ENCODE peak calls at places on chromosomes 16 and 17, in four cellular contexts. U is HepG2, O is GM12878, H is A549. S is an unnamed sample.

GRCh38 chr17:35849469-35850348 is 19.0 kb downstream of the HEATR9 start:
- DNase-seq in U (peak), O (peak), H (peak), S (peak)

GRCh38 chr16:81451753-81452680 is 7.4 kb downstream of the CMIP start:
- DNase-seq in U (peak), O (no peak), H (no peak), S (no peak)

GRCh38 chr16:80466024-80466986 is 74.5 kb upstream of the DYNLRB2 start:
- DNase-seq in U (peak), O (peak), H (peak), S (peak)

GRCh38 chr17:81329927-81330883 is 35.1 kb upstream of the SLC38A10 start:
- DNase-seq in U (peak), O (no peak), H (peak), S (no peak)

GRCh38 chr17:76681222-76682137 is 29.3 kb downstream of the MXRA7 start:
- DNase-seq in U (peak), O (no peak), H (peak), S (peak)

GRCh38 chr16:57480127-57480753 is 6.1 kb downstream of the DOK4 start:
- DNase-seq in U (peak), O (no peak), H (peak), S (peak)

GRCh38 chr17:76772842-76773521 is 35.1 kb downstream of the MFSD11 start:
- DNase-seq in U (peak), O (no peak), H (peak), S (no peak)

GRCh38 chr17:46108550-46109110 is 84.6 kb downstream of the KANSL1 start:
- DNase-seq in U (peak), O (no peak), H (no peak), S (no peak)

GRCh38 chr17:252456-252855 is 71.0 kb upstream of the DOC2B start:
- DNase-seq in U (no peak), O (no peak), H (no peak), S (no peak)

GRCh38 chr17:82709024-82709675 is 7.4 kb upstream of the FN3KRP start:
- DNase-seq in U (no peak), O (no peak), H (no peak), S (peak)

GRCh38 chr16:16120382-16121184 is 102.7 kb downstream of the ABCC6 start:
- DNase-seq in U (no peak), O (no peak), H (no peak), S (peak)

GRCh38 chr16:86150646-86151371 is 251.8 kb downstream of the IRF8 start:
- DNase-seq in U (no peak), O (no peak), H (no peak), S (no peak)

GRCh38 chr16:86156155-86156554 is 257.2 kb downstream of the IRF8 start:
- DNase-seq in U (no peak), O (no peak), H (no peak), S (no peak)

GRCh38 chr16:86145669-86146068 is 246.7 kb downstream of the IRF8 start:
- DNase-seq in U (no peak), O (no peak), H (no peak), S (no peak)

DNA sequence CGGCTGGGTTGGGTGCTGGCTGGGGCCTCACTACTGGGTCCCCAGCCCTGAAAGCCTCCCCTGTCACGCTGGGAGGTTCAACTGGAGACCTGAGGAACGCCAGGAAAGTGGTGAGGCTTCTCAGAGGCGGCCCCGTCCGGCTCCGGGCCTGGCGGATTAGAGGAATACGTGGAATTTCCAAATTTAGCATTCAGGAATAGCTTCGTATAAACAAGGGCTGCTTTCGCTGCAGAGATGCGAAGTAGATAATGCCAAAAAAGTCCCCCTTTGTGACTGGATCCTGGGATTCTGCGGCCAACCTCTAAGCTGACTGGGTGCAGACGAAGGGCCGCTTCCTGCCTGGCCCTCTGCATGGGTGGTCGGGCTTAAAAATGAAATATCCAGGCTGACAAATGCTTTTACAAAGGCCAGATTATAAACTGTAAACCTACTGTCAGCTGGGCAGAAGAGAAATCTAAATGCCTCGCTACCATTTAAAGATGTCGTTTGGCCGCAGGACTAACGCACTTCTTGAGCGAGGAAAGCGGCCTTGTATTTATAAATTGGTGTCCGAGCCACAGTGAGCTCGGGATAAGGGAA is 252.5 kb downstream of the IRF8 start:
- DNase-seq in U (no peak), O (no peak), H (no peak), S (no peak)
- TF ChIP-seq CHD4 in U (no peak), O (no peak), H (no peak), S (no peak)

GRCh38 chr16:73483934-73484712 is 436.2 kb upstream of the ZFHX3 start:
- DNase-seq in U (no peak), O (no peak), H (no peak), S (no peak)
- TF ChIP-seq CHD4 in U (no peak), O (no peak), H (no peak), S (no peak)

GRCh38 chr17:28472871-28473497 is 460 bp upstream of the SLC13A2 start:
- DNase-seq in U (no peak), O (no peak), H (no peak), S (no peak)

GRCh38 chr17:28476076-28476475 is 2.6 kb downstream of the SLC13A2 start:
- DNase-seq in U (no peak), O (no peak), H (no peak), S (no peak)

GRCh38 chr17:28473542-28473941 is at the start of gene SLC13A2:
- DNase-seq in U (no peak), O (no peak), H (no peak), S (no peak)

GRCh38 chr17:28474035-28474640 is 694 bp downstream of the SLC13A2 start:
- DNase-seq in U (no peak), O (no peak), H (no peak), S (no peak)

GRCh38 chr17:28475151-28475900 is 1.9 kb downstream of the SLC13A2 start:
- DNase-seq in U (peak), O (no peak), H (peak), S (no peak)
- TF ChIP-seq CHD4 in U (no peak), O (no peak), H (no peak), S (no peak)

DNA sequence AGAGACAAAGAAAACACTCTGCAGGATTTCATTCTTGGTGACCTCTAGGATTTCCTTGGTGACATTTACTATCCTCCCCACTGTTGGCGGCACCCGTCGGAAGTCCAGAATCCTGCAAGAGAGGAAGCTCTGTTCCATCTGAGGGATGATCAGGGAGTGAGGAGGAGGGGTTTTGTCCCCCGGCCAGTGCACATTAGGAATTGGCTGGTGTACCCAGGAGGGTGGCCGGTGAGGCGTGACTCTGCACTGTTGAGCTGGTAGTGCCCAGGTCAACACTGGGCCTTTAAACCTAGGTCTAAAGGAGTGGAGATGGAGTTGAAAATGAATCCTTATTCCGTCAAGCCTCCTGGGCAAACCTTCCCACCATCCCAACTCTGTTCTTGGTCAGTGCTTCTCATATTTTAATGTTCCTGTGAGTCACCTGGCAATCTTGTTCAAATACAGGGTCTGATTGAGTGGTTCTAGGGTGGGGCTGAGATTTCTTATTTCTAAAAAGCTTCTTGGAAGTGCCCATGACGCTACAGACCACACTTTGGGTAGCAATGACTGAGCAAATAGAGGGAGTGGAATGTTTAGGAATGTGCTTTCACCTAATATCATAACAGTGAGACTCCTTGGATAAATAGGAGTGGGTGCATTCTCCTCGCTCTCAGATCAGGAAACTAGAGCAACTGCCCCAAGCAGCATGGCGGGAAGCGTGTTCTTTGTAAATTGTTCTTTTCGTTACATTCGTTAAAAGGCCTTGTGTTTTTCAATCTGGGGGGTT is 30.7 kb downstream of the PRKAR1A start:
- DNase-seq in U (no peak), O (no peak), H (peak), S (no peak)
- TF ChIP-seq CHD4 in U (no peak), O (no peak), H (no peak), S (no peak)

DNA sequence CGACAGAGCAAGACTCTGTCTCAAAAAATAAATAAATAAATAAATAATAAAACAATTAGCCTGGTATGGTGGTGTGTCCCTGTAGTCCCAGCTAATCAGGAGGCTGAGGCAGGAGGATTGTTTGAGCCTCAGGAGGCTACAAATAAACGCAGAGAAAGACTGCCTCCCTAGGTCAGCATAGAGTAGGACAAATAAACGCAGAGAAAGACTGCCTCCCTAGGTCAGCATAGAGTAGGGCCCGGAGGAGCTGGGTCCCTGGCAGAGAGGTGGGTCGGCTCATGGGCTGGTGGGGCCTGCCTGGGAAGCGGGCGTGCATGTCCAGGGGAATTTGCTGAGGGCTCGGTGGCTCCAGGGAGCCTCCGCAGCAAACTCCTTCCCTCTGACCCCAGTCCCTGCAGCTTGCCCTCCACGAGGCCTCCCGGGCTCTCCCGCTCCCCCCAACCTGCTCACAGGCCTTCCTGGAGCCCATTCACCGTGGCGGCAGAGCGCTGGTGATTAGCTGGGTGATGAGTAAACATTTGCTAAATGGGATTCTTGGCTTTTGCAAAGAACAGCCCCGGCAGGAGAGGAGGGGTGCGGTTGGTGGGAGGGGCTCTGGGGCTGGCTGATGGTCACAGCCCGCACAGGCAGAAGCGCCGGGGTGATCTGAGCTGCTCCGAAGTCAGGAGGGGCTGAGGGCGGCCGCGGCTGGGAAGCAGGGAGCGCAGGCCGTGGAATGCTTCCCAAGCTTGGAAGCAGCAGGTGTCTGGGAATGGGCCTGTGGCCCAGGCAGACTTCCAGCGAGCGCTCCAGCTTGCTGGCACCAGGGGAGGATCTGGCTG is 93.2 kb downstream of the RTN4RL1 start:
- DNase-seq in U (peak), O (no peak), H (no peak), S (no peak)
- TF ChIP-seq CHD4 in U (no peak), O (no peak), H (no peak), S (no peak)

DNA sequence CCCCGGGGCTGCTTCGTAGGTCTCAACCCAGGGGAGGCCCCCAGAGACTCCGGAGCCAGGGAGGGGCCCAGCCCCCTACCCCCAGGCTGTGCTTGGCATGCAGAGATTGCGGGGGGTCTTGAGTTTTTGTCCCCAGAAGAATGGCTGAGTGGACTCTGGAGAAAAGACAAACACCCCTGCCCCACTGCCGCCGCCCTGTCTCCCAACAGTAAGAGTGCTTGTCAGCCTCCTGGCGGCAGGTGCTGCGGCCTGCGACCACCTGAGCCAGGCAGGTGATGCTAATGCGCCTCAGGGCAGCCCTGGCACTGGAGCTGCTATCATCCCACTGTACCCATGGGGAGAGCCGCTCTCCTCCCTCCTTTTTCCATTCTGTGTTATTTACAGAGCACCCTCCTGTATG is 2.7 kb upstream of the IL17C start:
- DNase-seq in U (no peak), O (no peak), H (no peak), S (no peak)
- TF ChIP-seq CHD4 in U (no peak), O (no peak), H (no peak), S (no peak)

GRCh38 chr16:30567160-30567990 is 4.1 kb downstream of the ZNF688 start:
- DNase-seq in U (no peak), O (no peak), H (peak), S (no peak)

GRCh38 chr16:30571444-30572322 is at the start of gene ZNF688:
- DNase-seq in U (peak), O (peak), H (peak), S (peak)

GRCh38 chr16:30569746-30570325 is 1.7 kb downstream of the ZNF688 start:
- DNase-seq in U (no peak), O (no peak), H (no peak), S (no peak)

GRCh38 chr16:30567991-30568638 is 3.4 kb downstream of the ZNF688 start:
- DNase-seq in U (peak), O (peak), H (peak), S (no peak)

DNA sequence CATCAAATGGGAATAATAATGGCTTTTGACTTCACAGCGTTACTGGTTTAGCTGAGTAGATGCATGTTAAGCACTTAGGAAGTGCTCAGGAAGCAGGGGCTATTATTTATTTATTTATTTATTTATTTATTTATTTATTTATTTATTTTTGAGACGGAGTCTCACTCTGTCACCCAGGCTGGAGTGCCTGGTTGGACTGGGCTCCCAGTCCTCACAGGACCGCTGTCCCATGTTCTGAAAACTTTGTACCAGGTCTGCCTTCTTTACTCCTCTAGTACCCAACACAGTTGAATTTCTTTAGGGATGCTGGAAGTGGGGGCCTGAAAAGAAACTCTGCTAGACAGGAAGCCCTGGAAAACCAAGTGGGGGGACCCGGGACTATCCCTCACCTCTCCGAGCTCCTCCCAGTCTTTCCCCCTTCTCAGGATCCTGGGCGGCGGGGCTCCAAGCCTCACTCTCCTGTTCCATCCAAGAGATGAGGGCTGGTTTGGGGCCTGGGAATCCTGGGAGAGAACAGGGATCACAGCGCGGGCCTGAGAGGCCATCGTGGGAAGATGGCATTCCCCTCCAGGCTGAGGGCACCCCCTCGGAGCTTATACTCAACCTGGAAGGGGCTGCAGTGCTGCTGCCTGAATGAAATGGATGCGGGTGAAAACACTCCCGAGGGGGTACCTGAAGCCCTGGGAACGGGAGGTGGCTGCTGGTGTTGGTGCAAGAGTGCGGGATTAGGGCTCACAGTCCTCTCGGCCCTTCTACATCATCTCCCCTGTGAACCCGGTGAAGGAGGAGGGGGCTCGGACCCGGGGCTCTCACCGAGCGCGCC is 682 bp downstream of the ZNF688 start:
- DNase-seq in U (no peak), O (no peak), H (no peak), S (peak)
- TF ChIP-seq CHD4 in U (no peak), O (no peak), H (no peak), S (no peak)

GRCh38 chr17:39676198-39676819 is 8.1 kb downstream of the PNMT start:
- DNase-seq in U (no peak), O (peak), H (peak), S (peak)

GRCh38 chr17:39673335-39674081 is 5.3 kb downstream of the PNMT start:
- DNase-seq in U (no peak), O (no peak), H (no peak), S (no peak)

GRCh38 chr17:39675390-39676082 is 7.3 kb downstream of the PNMT start:
- DNase-seq in U (no peak), O (no peak), H (no peak), S (no peak)

GRCh38 chr17:39674179-39674578 is 5.9 kb downstream of the PNMT start:
- DNase-seq in U (no peak), O (no peak), H (no peak), S (no peak)

GRCh38 chr17:39674702-39675389 is 6.6 kb downstream of the PNMT start:
- DNase-seq in U (peak), O (no peak), H (peak), S (peak)
- TF ChIP-seq CHD4 in U (peak), O (no peak), H (no peak), S (no peak)

DNA sequence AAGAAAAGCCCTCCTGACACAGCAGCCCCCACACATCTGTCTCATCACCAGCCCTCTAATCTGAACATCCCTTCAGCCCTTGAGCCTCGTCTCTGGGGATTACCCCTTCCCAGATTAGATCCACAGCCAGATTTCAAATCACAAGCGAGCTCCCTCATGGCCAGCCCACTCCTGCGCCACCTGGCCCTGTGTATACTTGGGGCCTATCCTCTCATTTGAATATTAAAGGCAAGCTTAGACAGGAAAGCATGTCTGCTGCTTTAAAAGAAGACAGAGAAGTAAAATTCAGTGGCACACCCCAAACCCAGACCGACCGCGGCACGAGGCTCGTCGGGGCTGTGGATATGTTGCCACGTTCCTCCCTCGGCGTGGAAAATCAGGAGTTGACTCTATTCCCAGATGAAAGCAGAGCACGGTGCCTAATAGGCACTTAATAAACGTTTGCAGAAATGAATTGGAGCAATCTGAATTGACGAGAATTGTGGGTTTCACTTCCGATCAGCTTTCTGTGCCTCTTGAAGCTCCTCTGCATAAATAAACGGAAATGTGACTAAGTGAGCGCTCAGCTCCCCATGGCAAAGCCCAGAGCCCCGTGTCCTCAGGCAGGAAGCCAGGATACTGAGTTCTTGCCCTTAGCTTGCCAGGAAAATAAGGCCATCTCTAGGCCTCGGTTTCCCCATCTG is 108.0 kb downstream of the CCDC182 start:
- DNase-seq in U (no peak), O (no peak), H (no peak), S (no peak)
- TF ChIP-seq CHD4 in U (no peak), O (no peak), H (no peak), S (no peak)